ENCODE peak calls at places on chromosomes 5 and 9, in four cellular contexts. W, D, S and M are unnamed samples.

GRCh38 chr9:80664327-80665210 is 1024.8 kb downstream of the TLE1 start:
- DNase-seq in W (no peak), D (peak), S (no peak), M (no peak)

GRCh38 chr5:147906326-147907095 is at the start of gene C5orf46:
- DNase-seq in S (no peak), D (peak), W (no peak), M (no peak)

GRCh38 chr9:118575341-118576070 is 793.7 kb downstream of the BRINP1 start:
- DNase-seq in S (no peak), D (peak), W (no peak), M (no peak)

GRCh38 chr5:35853652-35854051 is 3.0 kb upstream of the IL7R start:
- DNase-seq in D (no peak), W (peak), S (no peak), M (peak)

GRCh38 chr5:56480305-56481146 is 247.4 kb upstream of the ANKRD55 start:
- DNase-seq in S (no peak), D (no peak), W (peak), M (no peak)

GRCh38 chr9:136885950-136886578 is at the start of gene TRAF2:
- DNase-seq in W (peak), S (peak), D (peak), M (peak)

GRCh38 chr5:74761241-74761640 is 5.7 kb downstream of the GFM2 start:
- DNase-seq in D (peak), S (no peak), W (no peak), M (no peak)

GRCh38 chr5:107389130-107389553 is 281.6 kb downstream of the EFNA5 start:
- DNase-seq in S (peak), W (no peak), D (peak), M (no peak)

GRCh38 chr9:20781086-20781485 is 97.0 kb downstream of the FOCAD start:
- DNase-seq in S (no peak), W (no peak), D (no peak), M (no peak)